ENCODE peak calls at places on chromosomes 13 and 19, in ten cellular contexts. K is ovary, F is lower lobe of right lung, J is HFFc6, H is body of pancreas, Q is Peyer's patch, U is lung, N is HL-60, M is right lobe of liver, E is transverse colon. L is an unnamed sample.

GRCh38 chr19:40717880-40718773 is 1.2 kb downstream of the ITPKC start:
- DNase-seq in M (no peak), J (no peak), U (peak; percentile 51), K (peak; percentile 56), Q (peak; percentile 64), H (peak; percentile 52), F (peak; percentile 74), N (no peak), E (peak; percentile 45), L (no peak)

GRCh38 chr13:98285317-98285716 is 108.2 kb upstream of the RNF113B start:
- DNase-seq in H (no peak), F (no peak), M (no peak), N (no peak), Q (no peak), J (no peak), E (no peak), U (no peak), K (no peak), L (no peak)

GRCh38 chr13:101868585-101869469 is 416.4 kb downstream of the ITGBL1 start:
- DNase-seq in J (no peak), K (no peak), U (no peak), H (no peak), M (no peak), N (no peak), Q (no peak), F (no peak), E (no peak), L (no peak)

GRCh38 chr19:5534787-5535586 is 32.8 kb downstream of the TINCR start:
- DNase-seq in Q (no peak), U (no peak), N (peak; percentile 14), K (no peak), H (no peak), J (no peak), E (no peak), M (no peak), F (no peak), L (no peak)

GRCh38 chr19:7541481-7541824 is 5.9 kb downstream of the PNPLA6 start:
- DNase-seq in M (peak; percentile 46), N (no peak), K (no peak), H (no peak), Q (no peak), U (no peak), E (no peak), J (no peak), F (peak; percentile 45), L (no peak)

GRCh38 chr13:57635541-57635940 is 4.0 kb downstream of the PCDH17 start:
- DNase-seq in K (no peak), M (no peak), F (no peak), Q (no peak), E (no peak), U (no peak), N (no peak), J (no peak), H (no peak), L (no peak)

GRCh38 chr13:84137292-84137691 is 255.0 kb upstream of the SLITRK1 start:
- DNase-seq in M (no peak), H (no peak), K (no peak), U (no peak), E (peak; percentile 25), J (peak; percentile 16), N (no peak), Q (peak; percentile 50), F (no peak), L (no peak)

GRCh38 chr13:52968074-52968700 is 60.4 kb upstream of the OLFM4 start:
- DNase-seq in Q (peak; percentile 91), F (peak; percentile 82), J (peak; percentile 58), K (peak; percentile 42), M (peak; percentile 79), E (peak; percentile 85), N (peak; percentile 87), H (peak; percentile 88), U (peak; percentile 75), L (peak; percentile 78)

GRCh38 chr13:24511019-24511823 is 1.4 kb downstream of the PARP4 start:
- DNase-seq in M (no peak), F (no peak), J (peak; percentile 87), E (peak; percentile 56), K (no peak), U (peak; percentile 48), H (no peak), N (peak; percentile 88), Q (peak; percentile 78), L (no peak)

GRCh38 chr19:32020538-32020937 is 324.9 kb upstream of the ZNF507 start:
- DNase-seq in U (no peak), M (no peak), J (no peak), K (no peak), E (no peak), Q (no peak), F (no peak), H (no peak), N (no peak), L (no peak)

GRCh38 chr19:35144600-35145436 is 1.8 kb downstream of the FXYD7 start:
- DNase-seq in K (peak; percentile 49), E (peak; percentile 84), M (no peak), J (no peak), N (no peak), H (peak; percentile 66), Q (peak; percentile 83), U (peak; percentile 67), F (no peak), L (peak; percentile 80)

GRCh38 chr19:38395381-38396127 is 7.1 kb downstream of the SPRED3 start:
- DNase-seq in N (no peak), K (no peak), J (no peak), H (no peak), U (no peak), M (no peak), E (no peak), Q (no peak), F (no peak), L (no peak)

GRCh38 chr13:91174886-91175501 is 172.5 kb upstream of the MIR17HG start:
- DNase-seq in F (peak; percentile 33), H (peak; percentile 15), U (no peak), E (no peak), J (no peak), K (no peak), N (no peak), Q (no peak), M (no peak), L (no peak)

GRCh38 chr13:113880651-113881611 is 17.1 kb upstream of the GAS6 start:
- DNase-seq in F (no peak), H (no peak), U (no peak), N (no peak), E (no peak), M (no peak), Q (no peak), J (no peak), K (no peak), L (peak; percentile 60)

GRCh38 chr19:54266133-54266532 is 9.1 kb upstream of the LILRB5 start:
- DNase-seq in E (peak; percentile 79), Q (peak; percentile 92), F (peak; percentile 86), K (peak; percentile 60), H (peak; percentile 80), N (peak; percentile 69), J (peak; percentile 37), U (peak; percentile 79), M (peak; percentile 76), L (peak; percentile 84)

DNA sequence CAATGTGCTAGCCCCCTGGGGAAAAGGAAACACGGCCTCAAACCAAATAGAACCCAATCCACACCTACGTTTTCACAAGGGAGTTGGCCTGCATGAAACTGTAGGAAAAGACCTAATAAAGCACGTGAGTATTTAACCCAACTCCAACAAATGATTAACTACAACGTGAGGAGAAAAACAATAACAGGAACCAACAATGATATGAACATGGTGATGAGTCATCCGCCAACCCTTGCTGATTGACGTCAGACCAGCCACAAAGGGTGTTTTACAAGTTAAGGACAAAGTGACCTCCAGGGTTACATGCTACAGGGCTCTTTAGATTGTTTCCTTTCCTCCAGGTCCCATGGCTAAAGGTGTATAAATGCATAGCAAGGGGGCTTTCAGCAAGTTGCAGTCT is 460.5 kb downstream of the COG6 start:
- DNase-seq in Q (peak; percentile 88), K (peak; percentile 51), F (no peak), N (peak; percentile 18), H (peak; percentile 86), J (no peak), U (no peak), E (peak; percentile 79), M (no peak), L (no peak)
- TF ChIP-seq CTCF in Q (no peak), K (no peak), F (no peak), N (no peak), H (no peak), J (no peak), U (no peak), E (no peak), M (no peak), L (no peak)

DNA sequence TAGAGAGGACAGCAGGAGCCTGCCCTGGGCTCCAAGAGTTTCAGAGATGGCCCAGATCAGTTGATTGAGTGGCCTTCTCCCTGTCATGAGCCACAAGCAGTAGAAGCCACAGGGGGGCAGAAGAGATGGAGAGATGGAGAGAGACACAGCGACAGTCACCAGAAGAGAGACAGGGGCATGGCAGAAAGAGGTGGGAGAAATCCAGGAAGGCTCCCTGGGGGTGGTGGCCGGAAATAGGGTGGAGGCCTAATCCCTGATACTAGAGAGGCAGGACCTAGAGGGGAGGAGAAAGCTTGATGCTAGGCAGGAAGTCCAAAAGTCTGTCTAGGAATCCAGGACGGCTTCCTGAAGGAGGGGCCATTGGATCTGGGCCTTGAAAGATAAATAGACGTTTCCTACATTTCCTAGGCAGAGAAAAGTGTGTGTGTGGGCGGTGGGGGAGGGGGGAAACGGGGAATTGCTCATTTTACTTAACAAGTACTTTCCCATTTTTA is 9.6 kb upstream of the TPM4 start:
- DNase-seq in J (peak; percentile 25), M (no peak), U (no peak), E (peak; percentile 81), F (peak; percentile 49), N (peak; percentile 82), Q (peak; percentile 83), K (no peak), H (no peak), L (no peak)
- TF ChIP-seq CTCF in J (peak; percentile 50), M (peak; percentile 28), U (peak; percentile 26), E (no peak), F (peak; percentile 44), N (peak; percentile 15), Q (peak; percentile 57), K (no peak), H (peak; percentile 36), L (peak; percentile 41)

DNA sequence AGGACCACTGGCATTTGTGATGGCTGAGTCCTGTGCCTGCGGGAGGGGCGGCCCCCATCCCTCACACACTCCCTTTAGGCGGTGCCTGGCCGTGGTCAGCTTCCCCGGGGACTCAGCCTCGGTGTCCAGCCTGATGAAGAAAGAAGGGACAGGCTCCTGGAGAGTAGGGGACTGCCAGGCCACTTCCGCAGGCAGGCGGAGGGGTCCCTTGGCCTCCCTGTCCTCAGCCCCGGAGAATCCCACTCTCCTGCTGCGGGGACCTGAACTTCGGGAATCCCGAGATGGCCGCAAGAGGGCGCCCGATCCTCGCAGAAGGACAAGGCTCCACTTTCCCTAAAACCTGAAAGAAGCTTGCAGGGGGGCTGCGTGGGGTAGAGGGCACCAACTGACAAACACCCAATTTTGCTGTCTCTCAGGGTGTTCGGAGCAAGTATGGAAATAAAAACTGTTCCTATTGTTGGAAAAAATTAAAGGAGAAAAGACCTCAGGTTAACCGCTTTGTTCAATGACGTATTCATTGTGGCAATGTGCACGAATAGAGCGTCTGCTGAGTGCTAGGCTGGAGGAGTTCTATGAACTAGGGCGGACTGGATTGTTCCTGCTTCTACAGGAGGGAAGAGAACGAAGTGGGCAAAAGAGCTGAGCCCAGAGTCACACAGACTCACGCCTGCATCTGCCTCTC is 297.3 kb downstream of the ZNF536 start:
- DNase-seq in M (peak; percentile 56), J (peak; percentile 18), Q (peak; percentile 80), K (peak; percentile 87), H (peak; percentile 76), E (peak; percentile 52), F (peak; percentile 72), U (no peak), N (peak; percentile 19), L (peak; percentile 83)
- TF ChIP-seq CTCF in M (peak; percentile 81), J (peak; percentile 93), Q (peak; percentile 52), K (peak; percentile 85), H (peak; percentile 64), E (peak; percentile 75), F (peak; percentile 78), U (peak; percentile 19), N (peak; percentile 41), L (peak; percentile 95)

GRCh38 chr13:79246575-79246949 is 159.5 kb downstream of the RBM26 start:
- DNase-seq in E (no peak), Q (no peak), F (no peak), N (no peak), M (no peak), H (no peak), U (no peak), K (no peak), J (no peak), L (no peak)
- TF ChIP-seq CTCF in E (no peak), Q (no peak), F (no peak), N (no peak), M (no peak), H (no peak), U (no peak), K (no peak), J (no peak), L (no peak)